ENCODE peak calls at places on chromosome 14, in six cellular contexts. D is H1, S is H9, R is IMR-90, B is mesenchymal stem cell, E is neuronal stem cell. A is an unnamed sample.

GRCh38 chr14:77616133-77616453 is 344 bp downstream of the SPTLC2 start:
- DNase-seq in D (no peak), S (no peak), R (no peak), B (no peak), E (no peak), A (no peak)

GRCh38 chr14:58598028-58598850 is 39.5 kb upstream of the DACT1 start:
- DNase-seq in D (no peak), S (no peak), R (peak), B (no peak), E (no peak), A (no peak)

GRCh38 chr14:92513204-92513965 is at the start of gene RIN3:
- DNase-seq in D (no peak), S (peak), R (peak), B (peak), E (peak), A (peak)

GRCh38 chr14:55752580-55753365 is 172.8 kb downstream of the KTN1 start:
- DNase-seq in D (no peak), S (peak), R (peak), B (peak), E (no peak), A (peak)

GRCh38 chr14:76863724-76864407 is 37.7 kb downstream of the LRRC74A start:
- DNase-seq in D (no peak), S (no peak), R (no peak), B (no peak), E (no peak), A (no peak)

GRCh38 chr14:86646688-86647687 is 1117.0 kb downstream of the FLRT2 start:
- DNase-seq in D (no peak), S (no peak), R (peak), B (peak), E (no peak), A (peak)

GRCh38 chr14:61569783-61570182 is 125.5 kb upstream of the HIF1A start:
- DNase-seq in D (no peak), S (no peak), R (peak), B (peak), E (no peak), A (no peak)

GRCh38 chr14:101017806-101018560 is 114.5 kb upstream of the RTL1 start:
- DNase-seq in D (no peak), S (peak), R (no peak), B (no peak), E (no peak), A (no peak)

GRCh38 chr14:101153691-101154090 is 250.2 kb upstream of the RTL1 start:
- DNase-seq in D (no peak), S (no peak), R (no peak), B (no peak), E (no peak), A (no peak)

GRCh38 chr14:60233891-60234290 is 15.1 kb upstream of the PPM1A start:
- DNase-seq in D (no peak), S (no peak), R (no peak), B (no peak), E (no peak), A (no peak)

GRCh38 chr14:96470331-96470730 is 31.9 kb upstream of the PAPOLA start:
- DNase-seq in D (no peak), S (no peak), R (no peak), B (no peak), E (no peak), A (no peak)

GRCh38 chr14:103519043-103519836 is 3.4 kb downstream of the CKB start:
- DNase-seq in D (no peak), S (no peak), R (no peak), B (peak), E (no peak), A (peak)

GRCh38 chr14:55715889-55716288 is 135.9 kb downstream of the KTN1 start:
- DNase-seq in D (no peak), S (no peak), R (peak), B (peak), E (no peak), A (peak)

GRCh38 chr14:67491741-67492504 is 3.4 kb upstream of the TMEM229B start:
- DNase-seq in D (no peak), S (no peak), R (no peak), B (no peak), E (no peak), A (peak)

GRCh38 chr14:68783408-68784297 is 9.2 kb downstream of the ZFP36L1 start:
- DNase-seq in D (no peak), S (no peak), R (no peak), B (no peak), E (no peak), A (no peak)

GRCh38 chr14:72142328-72142727 is 210.1 kb downstream of the RGS6 start:
- DNase-seq in D (no peak), S (no peak), R (no peak), B (no peak), E (no peak), A (no peak)

GRCh38 chr14:72141084-72141483 is 208.9 kb downstream of the RGS6 start:
- DNase-seq in D (no peak), S (no peak), R (no peak), B (no peak), E (no peak), A (peak)

DNA sequence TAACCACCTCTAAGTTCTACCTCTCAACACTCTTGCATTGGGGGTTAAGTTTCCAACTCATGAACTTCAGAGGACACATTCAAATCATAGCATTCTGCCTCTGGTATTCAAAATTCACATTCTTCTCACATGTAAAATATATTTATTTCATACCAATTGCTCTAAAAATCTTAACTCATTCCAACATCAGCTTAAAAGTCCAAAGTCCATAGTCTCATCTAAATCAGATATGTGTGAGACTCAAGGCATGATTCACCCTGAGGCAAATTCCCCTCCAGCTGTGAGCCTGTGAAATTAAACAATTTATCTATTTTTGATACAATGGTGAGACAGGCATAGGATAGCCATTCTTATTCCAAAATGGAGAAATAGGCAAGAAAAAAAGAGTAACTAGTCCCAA is 214.0 kb downstream of the RGS6 start:
- DNase-seq in D (no peak), S (no peak), R (no peak), B (no peak), E (no peak), A (no peak)
- H2BK15ac ChIP-seq in D (no peak), S (no peak), R (no peak), B (no peak), E (no peak), A (no peak)

DNA sequence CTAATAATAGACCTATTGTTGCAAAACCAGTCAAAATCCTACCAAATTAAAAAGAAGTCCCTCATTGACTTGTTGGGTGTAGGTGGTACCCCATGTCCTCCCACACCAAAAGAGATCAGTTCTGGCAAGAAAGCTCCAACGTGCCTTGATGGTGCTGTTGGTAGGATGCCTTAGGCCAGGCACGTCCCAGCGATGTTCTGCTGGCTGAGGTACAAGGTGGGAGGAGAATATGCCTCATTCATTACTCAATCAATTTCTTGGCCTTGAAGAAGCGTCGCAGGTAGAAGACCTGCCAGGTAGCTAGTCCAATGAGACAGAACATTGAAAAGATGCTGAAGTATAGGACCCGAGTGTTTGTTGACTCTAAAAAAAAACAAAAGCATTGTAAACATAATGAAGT is 7.8 kb upstream of the NEK9 start:
- DNase-seq in D (no peak), S (no peak), R (no peak), B (no peak), E (no peak), A (no peak)
- H2BK15ac ChIP-seq in D (no peak), S (no peak), R (no peak), B (no peak), E (no peak), A (no peak)

DNA sequence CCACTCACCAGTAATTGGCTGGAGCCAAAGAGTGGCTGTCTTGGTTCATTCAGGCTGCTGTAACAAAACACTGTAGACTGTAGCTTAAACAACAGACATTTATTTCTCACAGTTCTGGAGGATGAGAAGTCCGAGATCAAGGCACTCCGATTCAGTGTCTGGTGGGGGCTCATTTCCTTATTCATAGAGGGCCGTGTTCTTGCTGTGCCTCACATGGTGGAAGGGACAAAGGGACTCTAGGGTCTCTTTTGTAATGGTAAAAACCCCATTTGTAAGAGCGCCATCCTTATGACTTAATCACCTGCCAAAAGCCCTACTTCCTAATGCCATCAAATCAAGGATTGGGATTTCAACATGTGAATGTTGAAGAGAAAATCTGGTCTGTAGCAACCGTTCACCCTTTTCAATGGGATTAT is 34.7 kb upstream of the CDKN3 start:
- DNase-seq in D (peak), S (peak), R (no peak), B (no peak), E (no peak), A (peak)
- H2BK15ac ChIP-seq in D (no peak), S (no peak), R (no peak), B (no peak), E (no peak), A (no peak)

GRCh38 chr14:54440870-54441868 is at the start of gene CNIH1:
- DNase-seq in D (peak), S (peak), R (peak), B (peak), E (peak), A (peak)

GRCh38 chr14:54447231-54447692 is 6.1 kb upstream of the CNIH1 start:
- DNase-seq in D (no peak), S (no peak), R (peak), B (peak), E (no peak), A (no peak)

GRCh38 chr14:54446201-54446693 is 5.1 kb upstream of the CNIH1 start:
- DNase-seq in D (no peak), S (no peak), R (no peak), B (no peak), E (no peak), A (no peak)

GRCh38 chr14:54444003-54444402 is 2.8 kb upstream of the CNIH1 start:
- DNase-seq in D (no peak), S (no peak), R (no peak), B (no peak), E (no peak), A (no peak)

GRCh38 chr14:54444701-54445100 is 3.5 kb upstream of the CNIH1 start:
- DNase-seq in D (no peak), S (no peak), R (no peak), B (no peak), E (no peak), A (no peak)
- H2BK15ac ChIP-seq in D (peak), S (no peak), R (no peak), B (no peak), E (no peak), A (no peak)

GRCh38 chr14:91417134-91417982 is at the start of gene CCDC88C:
- DNase-seq in D (no peak), S (peak), R (no peak), B (no peak), E (peak), A (peak)
- H2BK15ac ChIP-seq in D (peak), S (no peak), R (no peak), B (no peak), E (peak), A (no peak)

GRCh38 chr14:50745401-50746058 is 77.4 kb upstream of the SAV1 start:
- DNase-seq in D (no peak), S (no peak), R (no peak), B (no peak), E (no peak), A (no peak)
- H2BK15ac ChIP-seq in D (no peak), S (no peak), R (no peak), B (no peak), E (no peak), A (no peak)

GRCh38 chr14:20996521-20996920 is 2.6 kb upstream of the SLC39A2 start:
- DNase-seq in D (no peak), S (no peak), R (no peak), B (no peak), E (no peak), A (no peak)
- H2BK15ac ChIP-seq in D (no peak), S (no peak), R (no peak), B (no peak), E (no peak), A (no peak)